ENCODE peak calls at places on chromosomes 12 and 14, in nine cellular contexts. One of them, this sample, is unnamed.

GRCh38 chr12:31406345-31406744 is 80.4 kb upstream of the SINHCAF start:
- DNase-seq in activated CD4-positive, alpha-beta T cell treated with anti-CD3 and anti-CD28 coated beads, Interleukin-2, amount 50 U/mL, for 48 hours: no peak
- DNase-seq in M059J: no peak
- DNase-seq in substantia nigra: no peak
- DNase-seq in Daoy: no peak
- DNase-seq in endothelial cell: no peak
- DNase-seq in ELR: no peak
- DNase-seq in GF-D8: no peak
- DNase-seq in neural crest cell: no peak
- DNase-seq in this sample: no peak

GRCh38 chr14:38226366-38226765 is 18.7 kb downstream of the SSTR1 start:
- DNase-seq in activated CD4-positive, alpha-beta T cell treated with anti-CD3 and anti-CD28 coated beads, Interleukin-2, amount 50 U/mL, for 48 hours: no peak
- DNase-seq in M059J: no peak
- DNase-seq in substantia nigra: no peak
- DNase-seq in Daoy: no peak
- DNase-seq in endothelial cell: no peak
- DNase-seq in ELR: no peak
- DNase-seq in GF-D8: no peak
- DNase-seq in neural crest cell: no peak
- DNase-seq in this sample: no peak

GRCh38 chr12:28177461-28177860 is 12.8 kb upstream of the CCDC91 start:
- DNase-seq in activated CD4-positive, alpha-beta T cell treated with anti-CD3 and anti-CD28 coated beads, Interleukin-2, amount 50 U/mL, for 48 hours: no peak
- DNase-seq in M059J: peak
- DNase-seq in substantia nigra: no peak
- DNase-seq in Daoy: no peak
- DNase-seq in endothelial cell: no peak
- DNase-seq in ELR: no peak
- DNase-seq in GF-D8: no peak
- DNase-seq in neural crest cell: no peak
- DNase-seq in this sample: no peak

GRCh38 chr12:69987453-69988102 is 162.6 kb downstream of the MYRFL start:
- DNase-seq in activated CD4-positive, alpha-beta T cell treated with anti-CD3 and anti-CD28 coated beads, Interleukin-2, amount 50 U/mL, for 48 hours: no peak
- DNase-seq in M059J: peak
- DNase-seq in substantia nigra: no peak
- DNase-seq in Daoy: peak
- DNase-seq in endothelial cell: no peak
- DNase-seq in ELR: peak
- DNase-seq in GF-D8: no peak
- DNase-seq in neural crest cell: no peak
- DNase-seq in this sample: no peak

GRCh38 chr12:22856120-22856699 is 231.2 kb downstream of the ETNK1 start:
- DNase-seq in activated CD4-positive, alpha-beta T cell treated with anti-CD3 and anti-CD28 coated beads, Interleukin-2, amount 50 U/mL, for 48 hours: no peak
- DNase-seq in M059J: peak
- DNase-seq in substantia nigra: no peak
- DNase-seq in Daoy: no peak
- DNase-seq in endothelial cell: no peak
- DNase-seq in ELR: peak
- DNase-seq in GF-D8: no peak
- DNase-seq in neural crest cell: no peak
- DNase-seq in this sample: no peak

GRCh38 chr12:95838125-95838524 is 20.6 kb upstream of the SNRPF start:
- DNase-seq in activated CD4-positive, alpha-beta T cell treated with anti-CD3 and anti-CD28 coated beads, Interleukin-2, amount 50 U/mL, for 48 hours: no peak
- DNase-seq in M059J: peak
- DNase-seq in substantia nigra: no peak
- DNase-seq in Daoy: peak
- DNase-seq in endothelial cell: no peak
- DNase-seq in ELR: peak
- DNase-seq in GF-D8: peak
- DNase-seq in neural crest cell: no peak
- DNase-seq in this sample: no peak

GRCh38 chr14:99539503-99539902 is 58.3 kb downstream of the CCNK start:
- DNase-seq in activated CD4-positive, alpha-beta T cell treated with anti-CD3 and anti-CD28 coated beads, Interleukin-2, amount 50 U/mL, for 48 hours: no peak
- DNase-seq in M059J: no peak
- DNase-seq in substantia nigra: no peak
- DNase-seq in Daoy: no peak
- DNase-seq in endothelial cell: no peak
- DNase-seq in ELR: no peak
- DNase-seq in GF-D8: no peak
- DNase-seq in neural crest cell: no peak
- DNase-seq in this sample: no peak

GRCh38 chr12:77995436-77996167 is 164.9 kb downstream of the NAV3 start:
- DNase-seq in activated CD4-positive, alpha-beta T cell treated with anti-CD3 and anti-CD28 coated beads, Interleukin-2, amount 50 U/mL, for 48 hours: no peak
- DNase-seq in M059J: peak
- DNase-seq in substantia nigra: no peak
- DNase-seq in Daoy: peak
- DNase-seq in endothelial cell: no peak
- DNase-seq in ELR: peak
- DNase-seq in GF-D8: no peak
- DNase-seq in neural crest cell: no peak
- DNase-seq in this sample: no peak

GRCh38 chr12:49225551-49226166 is 36.8 kb upstream of the TUBA1A start:
- DNase-seq in activated CD4-positive, alpha-beta T cell treated with anti-CD3 and anti-CD28 coated beads, Interleukin-2, amount 50 U/mL, for 48 hours: no peak
- DNase-seq in M059J: peak
- DNase-seq in substantia nigra: no peak
- DNase-seq in Daoy: peak
- DNase-seq in endothelial cell: no peak
- DNase-seq in ELR: peak
- DNase-seq in GF-D8: no peak
- DNase-seq in neural crest cell: no peak
- DNase-seq in this sample: no peak

GRCh38 chr14:26204362-26204953 is 393.4 kb downstream of the NOVA1 start:
- DNase-seq in activated CD4-positive, alpha-beta T cell treated with anti-CD3 and anti-CD28 coated beads, Interleukin-2, amount 50 U/mL, for 48 hours: no peak
- DNase-seq in M059J: no peak
- DNase-seq in substantia nigra: no peak
- DNase-seq in Daoy: peak
- DNase-seq in endothelial cell: peak
- DNase-seq in ELR: no peak
- DNase-seq in GF-D8: no peak
- DNase-seq in neural crest cell: peak
- DNase-seq in this sample: no peak

This sample was measured in glutamatergic neuron.